ENCODE peak calls at places on chromosome 11, in eight cellular contexts. One of them, this sample, is unnamed.

GRCh38 chr11:14642873-14643696 is 519 bp upstream of the PDE3B start:
- DNase-seq in brain microvascular endothelial cell: no peak
- DNase-seq in GM03348: no peak
- DNase-seq in stimulated activated CD4-positive, alpha-beta T cell treated with anti-CD3 and anti-CD28 coated beads, Interleukin-2, amount 100 ng/mL, for 24 hours: no peak
- DNase-seq in ovary: no peak
- DNase-seq in AG09319: no peak
- DNase-seq in HepG2: no peak
- DNase-seq in CD8-positive, alpha-beta memory T cell: no peak
- DNase-seq in this sample: no peak

GRCh38 chr11:46914363-46914762 is 4.0 kb downstream of the LRP4 start:
- DNase-seq in stimulated activated CD4-positive, alpha-beta T cell treated with anti-CD3 and anti-CD28 coated beads, Interleukin-2, amount 100 ng/mL, for 24 hours: no peak
- DNase-seq in HepG2: no peak
- DNase-seq in GM03348: peak
- DNase-seq in CD8-positive, alpha-beta memory T cell: no peak
- DNase-seq in brain microvascular endothelial cell: peak
- DNase-seq in ovary: no peak
- DNase-seq in AG09319: no peak
- DNase-seq in this sample: no peak

GRCh38 chr11:68673291-68673930 is 10.9 kb upstream of the GAL start:
- DNase-seq in AG09319: no peak
- DNase-seq in HepG2: no peak
- DNase-seq in ovary: no peak
- DNase-seq in CD8-positive, alpha-beta memory T cell: no peak
- DNase-seq in stimulated activated CD4-positive, alpha-beta T cell treated with anti-CD3 and anti-CD28 coated beads, Interleukin-2, amount 100 ng/mL, for 24 hours: no peak
- DNase-seq in GM03348: no peak
- DNase-seq in brain microvascular endothelial cell: no peak
- DNase-seq in this sample: peak

GRCh38 chr11:93498099-93499040 is 44.8 kb downstream of the SMCO4 start:
- DNase-seq in ovary: no peak
- DNase-seq in AG09319: no peak
- DNase-seq in GM03348: peak
- DNase-seq in stimulated activated CD4-positive, alpha-beta T cell treated with anti-CD3 and anti-CD28 coated beads, Interleukin-2, amount 100 ng/mL, for 24 hours: no peak
- DNase-seq in brain microvascular endothelial cell: peak
- DNase-seq in HepG2: no peak
- DNase-seq in CD8-positive, alpha-beta memory T cell: no peak
- DNase-seq in this sample: no peak

GRCh38 chr11:102462610-102463009 is 10.0 kb upstream of the TMEM123 start:
- DNase-seq in CD8-positive, alpha-beta memory T cell: no peak
- DNase-seq in ovary: no peak
- DNase-seq in stimulated activated CD4-positive, alpha-beta T cell treated with anti-CD3 and anti-CD28 coated beads, Interleukin-2, amount 100 ng/mL, for 24 hours: no peak
- DNase-seq in AG09319: no peak
- DNase-seq in GM03348: no peak
- DNase-seq in HepG2: peak
- DNase-seq in brain microvascular endothelial cell: no peak
- DNase-seq in this sample: no peak

GRCh38 chr11:36265793-36266628 is 23.2 kb downstream of the COMMD9 start:
- DNase-seq in ovary: peak
- DNase-seq in CD8-positive, alpha-beta memory T cell: peak
- DNase-seq in GM03348: peak
- DNase-seq in brain microvascular endothelial cell: peak
- DNase-seq in HepG2: peak
- DNase-seq in AG09319: no peak
- DNase-seq in stimulated activated CD4-positive, alpha-beta T cell treated with anti-CD3 and anti-CD28 coated beads, Interleukin-2, amount 100 ng/mL, for 24 hours: peak
- DNase-seq in this sample: no peak

GRCh38 chr11:70637949-70638598 is 239.7 kb downstream of the CTTN start:
- DNase-seq in ovary: no peak
- DNase-seq in stimulated activated CD4-positive, alpha-beta T cell treated with anti-CD3 and anti-CD28 coated beads, Interleukin-2, amount 100 ng/mL, for 24 hours: no peak
- DNase-seq in brain microvascular endothelial cell: no peak
- DNase-seq in GM03348: no peak
- DNase-seq in CD8-positive, alpha-beta memory T cell: no peak
- DNase-seq in AG09319: no peak
- DNase-seq in HepG2: peak
- DNase-seq in this sample: no peak

GRCh38 chr11:106794058-106794457 is 224.2 kb downstream of the GUCY1A2 start:
- DNase-seq in HepG2: no peak
- DNase-seq in AG09319: no peak
- DNase-seq in GM03348: no peak
- DNase-seq in CD8-positive, alpha-beta memory T cell: no peak
- DNase-seq in stimulated activated CD4-positive, alpha-beta T cell treated with anti-CD3 and anti-CD28 coated beads, Interleukin-2, amount 100 ng/mL, for 24 hours: no peak
- DNase-seq in ovary: no peak
- DNase-seq in brain microvascular endothelial cell: no peak
- DNase-seq in this sample: no peak

GRCh38 chr11:3605279-3605662 is 36.5 kb downstream of the ART5 start:
- DNase-seq in HepG2: no peak
- DNase-seq in stimulated activated CD4-positive, alpha-beta T cell treated with anti-CD3 and anti-CD28 coated beads, Interleukin-2, amount 100 ng/mL, for 24 hours: no peak
- DNase-seq in ovary: no peak
- DNase-seq in AG09319: no peak
- DNase-seq in CD8-positive, alpha-beta memory T cell: no peak
- DNase-seq in brain microvascular endothelial cell: no peak
- DNase-seq in GM03348: no peak
- DNase-seq in this sample: no peak

GRCh38 chr11:61834278-61835004 is 6.3 kb downstream of the FADS2 start:
- DNase-seq in AG09319: no peak
- DNase-seq in stimulated activated CD4-positive, alpha-beta T cell treated with anti-CD3 and anti-CD28 coated beads, Interleukin-2, amount 100 ng/mL, for 24 hours: peak
- DNase-seq in brain microvascular endothelial cell: peak
- DNase-seq in GM03348: peak
- DNase-seq in CD8-positive, alpha-beta memory T cell: peak
- DNase-seq in HepG2: no peak
- DNase-seq in ovary: no peak
- DNase-seq in this sample: peak

GRCh38 chr11:61694971-61695706 is 14.9 kb downstream of the DAGLA start:
- DNase-seq in ovary: no peak
- DNase-seq in CD8-positive, alpha-beta memory T cell: no peak
- DNase-seq in GM03348: no peak
- DNase-seq in HepG2: peak
- DNase-seq in AG09319: no peak
- DNase-seq in brain microvascular endothelial cell: no peak
- DNase-seq in stimulated activated CD4-positive, alpha-beta T cell treated with anti-CD3 and anti-CD28 coated beads, Interleukin-2, amount 100 ng/mL, for 24 hours: no peak
- DNase-seq in this sample: no peak

GRCh38 chr11:99916078-99916477 is 771.0 kb upstream of the ARHGAP42 start:
- DNase-seq in CD8-positive, alpha-beta memory T cell: no peak
- DNase-seq in AG09319: no peak
- DNase-seq in brain microvascular endothelial cell: no peak
- DNase-seq in stimulated activated CD4-positive, alpha-beta T cell treated with anti-CD3 and anti-CD28 coated beads, Interleukin-2, amount 100 ng/mL, for 24 hours: no peak
- DNase-seq in HepG2: no peak
- DNase-seq in GM03348: no peak
- DNase-seq in ovary: no peak
- DNase-seq in this sample: no peak

GRCh38 chr11:235180-235997 is 753 bp downstream of the SIRT3 start:
- DNase-seq in ovary: no peak
- DNase-seq in AG09319: no peak
- DNase-seq in brain microvascular endothelial cell: no peak
- DNase-seq in HepG2: no peak
- DNase-seq in GM03348: no peak
- DNase-seq in CD8-positive, alpha-beta memory T cell: no peak
- DNase-seq in stimulated activated CD4-positive, alpha-beta T cell treated with anti-CD3 and anti-CD28 coated beads, Interleukin-2, amount 100 ng/mL, for 24 hours: peak
- DNase-seq in this sample: no peak

GRCh38 chr11:65430406-65431217 is 8.0 kb downstream of the NEAT1 start:
- DNase-seq in CD8-positive, alpha-beta memory T cell: no peak
- DNase-seq in ovary: no peak
- DNase-seq in stimulated activated CD4-positive, alpha-beta T cell treated with anti-CD3 and anti-CD28 coated beads, Interleukin-2, amount 100 ng/mL, for 24 hours: no peak
- DNase-seq in GM03348: no peak
- DNase-seq in HepG2: no peak
- DNase-seq in brain microvascular endothelial cell: peak
- DNase-seq in AG09319: no peak
- DNase-seq in this sample: no peak

GRCh38 chr11:100010393-100010792 is 676.7 kb upstream of the ARHGAP42 start:
- DNase-seq in stimulated activated CD4-positive, alpha-beta T cell treated with anti-CD3 and anti-CD28 coated beads, Interleukin-2, amount 100 ng/mL, for 24 hours: no peak
- DNase-seq in brain microvascular endothelial cell: no peak
- DNase-seq in AG09319: no peak
- DNase-seq in ovary: no peak
- DNase-seq in CD8-positive, alpha-beta memory T cell: no peak
- DNase-seq in GM03348: no peak
- DNase-seq in HepG2: no peak
- DNase-seq in this sample: no peak

GRCh38 chr11:91066648-91067047 is 843.8 kb upstream of the CHORDC1 start:
- DNase-seq in stimulated activated CD4-positive, alpha-beta T cell treated with anti-CD3 and anti-CD28 coated beads, Interleukin-2, amount 100 ng/mL, for 24 hours: no peak
- DNase-seq in brain microvascular endothelial cell: no peak
- DNase-seq in GM03348: no peak
- DNase-seq in ovary: no peak
- DNase-seq in CD8-positive, alpha-beta memory T cell: no peak
- DNase-seq in HepG2: no peak
- DNase-seq in AG09319: no peak
- DNase-seq in this sample: no peak

GRCh38 chr11:74307409-74307808 is 4.0 kb downstream of the P4HA3 start:
- DNase-seq in GM03348: no peak
- DNase-seq in stimulated activated CD4-positive, alpha-beta T cell treated with anti-CD3 and anti-CD28 coated beads, Interleukin-2, amount 100 ng/mL, for 24 hours: no peak
- DNase-seq in AG09319: no peak
- DNase-seq in ovary: no peak
- DNase-seq in brain microvascular endothelial cell: peak
- DNase-seq in HepG2: no peak
- DNase-seq in CD8-positive, alpha-beta memory T cell: no peak
- DNase-seq in this sample: no peak

GRCh38 chr11:113267536-113267935 is 46.8 kb upstream of the TTC12 start:
- DNase-seq in HepG2: no peak
- DNase-seq in CD8-positive, alpha-beta memory T cell: no peak
- DNase-seq in GM03348: no peak
- DNase-seq in AG09319: no peak
- DNase-seq in ovary: no peak
- DNase-seq in stimulated activated CD4-positive, alpha-beta T cell treated with anti-CD3 and anti-CD28 coated beads, Interleukin-2, amount 100 ng/mL, for 24 hours: no peak
- DNase-seq in brain microvascular endothelial cell: no peak
- DNase-seq in this sample: no peak

GRCh38 chr11:6319879-6320410 is 356 bp downstream of the CAVIN3 start:
- DNase-seq in CD8-positive, alpha-beta memory T cell: no peak
- DNase-seq in ovary: peak
- DNase-seq in GM03348: peak
- DNase-seq in stimulated activated CD4-positive, alpha-beta T cell treated with anti-CD3 and anti-CD28 coated beads, Interleukin-2, amount 100 ng/mL, for 24 hours: peak
- DNase-seq in AG09319: peak
- DNase-seq in brain microvascular endothelial cell: peak
- DNase-seq in HepG2: no peak
- DNase-seq in this sample: peak

GRCh38 chr11:83571301-83571700 is 285.1 kb upstream of the CCDC90B start:
- DNase-seq in CD8-positive, alpha-beta memory T cell: no peak
- DNase-seq in GM03348: no peak
- DNase-seq in HepG2: no peak
- DNase-seq in stimulated activated CD4-positive, alpha-beta T cell treated with anti-CD3 and anti-CD28 coated beads, Interleukin-2, amount 100 ng/mL, for 24 hours: no peak
- DNase-seq in brain microvascular endothelial cell: no peak
- DNase-seq in ovary: no peak
- DNase-seq in AG09319: no peak
- DNase-seq in this sample: no peak

GRCh38 chr11:28169816-28170215 is 61.6 kb downstream of the METTL15 start:
- DNase-seq in stimulated activated CD4-positive, alpha-beta T cell treated with anti-CD3 and anti-CD28 coated beads, Interleukin-2, amount 100 ng/mL, for 24 hours: no peak
- DNase-seq in HepG2: no peak
- DNase-seq in GM03348: peak
- DNase-seq in CD8-positive, alpha-beta memory T cell: no peak
- DNase-seq in ovary: no peak
- DNase-seq in AG09319: no peak
- DNase-seq in brain microvascular endothelial cell: peak
- DNase-seq in this sample: no peak

GRCh38 chr11:46555269-46556054 is 38.4 kb downstream of the AMBRA1 start:
- DNase-seq in AG09319: no peak
- DNase-seq in HepG2: no peak
- DNase-seq in brain microvascular endothelial cell: peak
- DNase-seq in CD8-positive, alpha-beta memory T cell: no peak
- DNase-seq in stimulated activated CD4-positive, alpha-beta T cell treated with anti-CD3 and anti-CD28 coated beads, Interleukin-2, amount 100 ng/mL, for 24 hours: no peak
- DNase-seq in ovary: no peak
- DNase-seq in GM03348: peak
- DNase-seq in this sample: no peak

GRCh38 chr11:63709336-63709735 is 28.0 kb downstream of the RTN3 start:
- DNase-seq in ovary: no peak
- DNase-seq in AG09319: no peak
- DNase-seq in brain microvascular endothelial cell: no peak
- DNase-seq in stimulated activated CD4-positive, alpha-beta T cell treated with anti-CD3 and anti-CD28 coated beads, Interleukin-2, amount 100 ng/mL, for 24 hours: no peak
- DNase-seq in CD8-positive, alpha-beta memory T cell: no peak
- DNase-seq in GM03348: no peak
- DNase-seq in HepG2: no peak
- DNase-seq in this sample: no peak

GRCh38 chr11:2271327-2272240 is 1.2 kb upstream of the ASCL2 start:
- DNase-seq in stimulated activated CD4-positive, alpha-beta T cell treated with anti-CD3 and anti-CD28 coated beads, Interleukin-2, amount 100 ng/mL, for 24 hours: no peak
- DNase-seq in HepG2: no peak
- DNase-seq in GM03348: no peak
- DNase-seq in AG09319: no peak
- DNase-seq in brain microvascular endothelial cell: no peak
- DNase-seq in ovary: peak
- DNase-seq in CD8-positive, alpha-beta memory T cell: no peak
- DNase-seq in this sample: no peak

GRCh38 chr11:36053314-36053713 is 109.5 kb downstream of the LDLRAD3 start:
- DNase-seq in brain microvascular endothelial cell: no peak
- DNase-seq in CD8-positive, alpha-beta memory T cell: no peak
- DNase-seq in AG09319: no peak
- DNase-seq in GM03348: no peak
- DNase-seq in ovary: no peak
- DNase-seq in HepG2: no peak
- DNase-seq in stimulated activated CD4-positive, alpha-beta T cell treated with anti-CD3 and anti-CD28 coated beads, Interleukin-2, amount 100 ng/mL, for 24 hours: no peak
- DNase-seq in this sample: no peak

GRCh38 chr11:83336993-83337392 is 50.8 kb upstream of the CCDC90B start:
- DNase-seq in stimulated activated CD4-positive, alpha-beta T cell treated with anti-CD3 and anti-CD28 coated beads, Interleukin-2, amount 100 ng/mL, for 24 hours: no peak
- DNase-seq in ovary: no peak
- DNase-seq in GM03348: no peak
- DNase-seq in AG09319: no peak
- DNase-seq in brain microvascular endothelial cell: no peak
- DNase-seq in CD8-positive, alpha-beta memory T cell: no peak
- DNase-seq in HepG2: no peak
- DNase-seq in this sample: no peak

GRCh38 chr11:27233654-27234042 is 129.4 kb downstream of the CCDC34 start:
- DNase-seq in GM03348: peak
- DNase-seq in brain microvascular endothelial cell: no peak
- DNase-seq in AG09319: no peak
- DNase-seq in ovary: no peak
- DNase-seq in HepG2: no peak
- DNase-seq in CD8-positive, alpha-beta memory T cell: no peak
- DNase-seq in stimulated activated CD4-positive, alpha-beta T cell treated with anti-CD3 and anti-CD28 coated beads, Interleukin-2, amount 100 ng/mL, for 24 hours: no peak
- DNase-seq in this sample: no peak

GRCh38 chr11:110089617-110090282 is 3.4 kb upstream of the ZC3H12C start:
- DNase-seq in ovary: no peak
- DNase-seq in stimulated activated CD4-positive, alpha-beta T cell treated with anti-CD3 and anti-CD28 coated beads, Interleukin-2, amount 100 ng/mL, for 24 hours: no peak
- DNase-seq in HepG2: no peak
- DNase-seq in GM03348: no peak
- DNase-seq in CD8-positive, alpha-beta memory T cell: no peak
- DNase-seq in AG09319: no peak
- DNase-seq in brain microvascular endothelial cell: no peak
- DNase-seq in this sample: no peak

GRCh38 chr11:64094463-64095223 is 58.9 kb downstream of the FLRT1 start:
- DNase-seq in ovary: no peak
- DNase-seq in HepG2: no peak
- DNase-seq in brain microvascular endothelial cell: peak
- DNase-seq in GM03348: peak
- DNase-seq in stimulated activated CD4-positive, alpha-beta T cell treated with anti-CD3 and anti-CD28 coated beads, Interleukin-2, amount 100 ng/mL, for 24 hours: no peak
- DNase-seq in CD8-positive, alpha-beta memory T cell: no peak
- DNase-seq in AG09319: no peak
- DNase-seq in this sample: no peak

GRCh38 chr11:64211181-64211872 is 4.8 kb downstream of the FERMT3 start:
- DNase-seq in brain microvascular endothelial cell: no peak
- DNase-seq in stimulated activated CD4-positive, alpha-beta T cell treated with anti-CD3 and anti-CD28 coated beads, Interleukin-2, amount 100 ng/mL, for 24 hours: no peak
- DNase-seq in CD8-positive, alpha-beta memory T cell: no peak
- DNase-seq in ovary: no peak
- DNase-seq in HepG2: no peak
- DNase-seq in GM03348: no peak
- DNase-seq in AG09319: no peak
- DNase-seq in this sample: no peak

GRCh38 chr11:13012037-13012693 is 3.0 kb downstream of the RASSF10 start:
- DNase-seq in CD8-positive, alpha-beta memory T cell: no peak
- DNase-seq in stimulated activated CD4-positive, alpha-beta T cell treated with anti-CD3 and anti-CD28 coated beads, Interleukin-2, amount 100 ng/mL, for 24 hours: no peak
- DNase-seq in GM03348: no peak
- DNase-seq in AG09319: no peak
- DNase-seq in HepG2: peak
- DNase-seq in ovary: no peak
- DNase-seq in brain microvascular endothelial cell: no peak
- DNase-seq in this sample: no peak

GRCh38 chr11:48036011-48036410 is 55.7 kb downstream of the PTPRJ start:
- DNase-seq in GM03348: no peak
- DNase-seq in AG09319: no peak
- DNase-seq in brain microvascular endothelial cell: no peak
- DNase-seq in CD8-positive, alpha-beta memory T cell: no peak
- DNase-seq in stimulated activated CD4-positive, alpha-beta T cell treated with anti-CD3 and anti-CD28 coated beads, Interleukin-2, amount 100 ng/mL, for 24 hours: no peak
- DNase-seq in ovary: no peak
- DNase-seq in HepG2: no peak
- DNase-seq in this sample: peak

GRCh38 chr11:76782526-76783293 is 446 bp upstream of the TSKU start:
- DNase-seq in HepG2: peak
- DNase-seq in AG09319: peak
- DNase-seq in GM03348: peak
- DNase-seq in brain microvascular endothelial cell: peak
- DNase-seq in ovary: peak
- DNase-seq in CD8-positive, alpha-beta memory T cell: no peak
- DNase-seq in stimulated activated CD4-positive, alpha-beta T cell treated with anti-CD3 and anti-CD28 coated beads, Interleukin-2, amount 100 ng/mL, for 24 hours: peak
- DNase-seq in this sample: peak

GRCh38 chr11:75341583-75341982 is 9.9 kb downstream of the ARRB1 start:
- DNase-seq in CD8-positive, alpha-beta memory T cell: no peak
- DNase-seq in ovary: no peak
- DNase-seq in AG09319: no peak
- DNase-seq in HepG2: no peak
- DNase-seq in GM03348: no peak
- DNase-seq in stimulated activated CD4-positive, alpha-beta T cell treated with anti-CD3 and anti-CD28 coated beads, Interleukin-2, amount 100 ng/mL, for 24 hours: no peak
- DNase-seq in brain microvascular endothelial cell: no peak
- DNase-seq in this sample: no peak

This sample was measured in posterior vena cava.